ENCODE peak calls at places on chromosomes 2 and 18, in four cellular contexts. F is HCT116, O is A549, U is K562. L is an unnamed sample.

GRCh38 chr2:57549642-57550102 is 496.9 kb upstream of the VRK2 start:
- DNase-seq in F (peak; percentile 16), O (peak; percentile 2), U (no peak), L (no peak)

GRCh38 chr2:241788572-241788971 is 11.9 kb downstream of the GAL3ST2 start:
- DNase-seq in F (peak; percentile 31), O (no peak), U (no peak), L (no peak)

GRCh38 chr2:173124441-173124840 is 48.8 kb downstream of the MAP3K20 start:
- DNase-seq in F (no peak), O (no peak), U (no peak), L (no peak)

GRCh38 chr2:86580560-86580959 is 17.3 kb upstream of the CHMP3 start:
- DNase-seq in F (no peak), O (no peak), U (no peak), L (no peak)

GRCh38 chr2:180975585-180975984 is 4.8 kb upstream of the UBE2E3 start:
- DNase-seq in F (no peak), O (no peak), U (no peak), L (no peak)

GRCh38 chr2:210157546-210157945 is 13.7 kb downstream of the KANSL1L start:
- DNase-seq in F (no peak), O (no peak), U (no peak), L (no peak)

GRCh38 chr2:42588158-42588557 is 19.7 kb downstream of the MTA3 start:
- DNase-seq in F (no peak), O (no peak), U (no peak), L (no peak)

GRCh38 chr2:168811670-168812069 is 9.2 kb downstream of the NOSTRIN start:
- DNase-seq in F (no peak), O (no peak), U (no peak), L (no peak)

GRCh38 chr2:7825591-7826312 is 856.1 kb upstream of the ID2 start:
- DNase-seq in F (no peak), O (peak; percentile 66), U (no peak), L (no peak)

GRCh38 chr2:125837108-125837507 is 818.9 kb upstream of the GYPC start:
- DNase-seq in F (no peak), O (no peak), U (no peak), L (no peak)

GRCh38 chr18:11412790-11413189 is 196.6 kb upstream of the SLC35G4 start:
- DNase-seq in F (no peak), O (no peak), U (no peak), L (no peak)

GRCh38 chr2:181574321-181574720 is 82.6 kb downstream of the CERKL start:
- DNase-seq in F (no peak), O (no peak), U (no peak), L (no peak)

GRCh38 chr2:118847447-118848172 is at the start of gene EN1:
- DNase-seq in F (no peak), O (no peak), U (peak; percentile 90), L (no peak)

GRCh38 chr2:36376992-36377738 is 21.6 kb downstream of the CRIM1 start:
- DNase-seq in F (no peak), O (peak; percentile 79), U (no peak), L (no peak)

GRCh38 chr2:136136921-136137320 is 19.0 kb upstream of the CXCR4 start:
- DNase-seq in F (peak; percentile 66), O (no peak), U (no peak), L (no peak)

GRCh38 chr2:121943285-121943684 is 187.8 kb downstream of the TSN start:
- DNase-seq in F (no peak), O (no peak), U (no peak), L (no peak)

GRCh38 chr2:188884051-188884450 is 90.1 kb upstream of the COL3A1 start:
- DNase-seq in F (no peak), O (no peak), U (no peak), L (no peak)

GRCh38 chr2:3282056-3282998 is 95.3 kb downstream of the EIPR1 start:
- DNase-seq in F (no peak), O (no peak), U (no peak), L (no peak)

GRCh38 chr2:57333221-57333620 is 713.4 kb upstream of the VRK2 start:
- DNase-seq in F (no peak), O (no peak), U (no peak), L (no peak)

GRCh38 chr2:190468814-190469569 is 60.8 kb downstream of the MFSD6 start:
- DNase-seq in F (peak; percentile 35), O (peak; percentile 39), U (peak; percentile 58), L (peak; percentile 16)

GRCh38 chr2:191611614-191612013 is 66.3 kb upstream of the NABP1 start:
- DNase-seq in F (no peak), O (no peak), U (no peak), L (peak; percentile 79)

GRCh38 chr18:24669502-24669901 is 209.1 kb downstream of the HRH4 start:
- DNase-seq in F (no peak), O (no peak), U (no peak), L (no peak)

GRCh38 chr2:70647873-70648481 is 94.4 kb upstream of the TGFA start:
- DNase-seq in F (peak; percentile 55), O (peak; percentile 48), U (peak; percentile 72), L (peak; percentile 39)

GRCh38 chr18:961644-962355 is 57.1 kb downstream of the ADCYAP1 start:
- DNase-seq in F (peak; percentile 32), O (no peak), U (peak; percentile 62), L (peak; percentile 37)

GRCh38 chr18:5975111-5975622 is 79.8 kb upstream of the TMEM200C start:
- DNase-seq in F (no peak), O (no peak), U (no peak), L (no peak)

GRCh38 chr2:208248601-208249000 is 6.3 kb downstream of the IDH1 start:
- DNase-seq in F (no peak), O (no peak), U (no peak), L (no peak)

GRCh38 chr2:231475965-231476364 is 11.7 kb upstream of the NCL start:
- DNase-seq in F (no peak), O (no peak), U (no peak), L (no peak)

GRCh38 chr2:20675701-20676352 is 8.9 kb downstream of the GDF7 start:
- DNase-seq in F (no peak), O (no peak), U (no peak), L (no peak)

GRCh38 chr2:12733846-12734245 is 17.1 kb downstream of the TRIB2 start:
- DNase-seq in F (no peak), O (no peak), U (no peak), L (no peak)

GRCh38 chr2:95015261-95015918 is 10.1 kb upstream of the MAL start:
- DNase-seq in F (no peak), O (no peak), U (no peak), L (no peak)

DNA sequence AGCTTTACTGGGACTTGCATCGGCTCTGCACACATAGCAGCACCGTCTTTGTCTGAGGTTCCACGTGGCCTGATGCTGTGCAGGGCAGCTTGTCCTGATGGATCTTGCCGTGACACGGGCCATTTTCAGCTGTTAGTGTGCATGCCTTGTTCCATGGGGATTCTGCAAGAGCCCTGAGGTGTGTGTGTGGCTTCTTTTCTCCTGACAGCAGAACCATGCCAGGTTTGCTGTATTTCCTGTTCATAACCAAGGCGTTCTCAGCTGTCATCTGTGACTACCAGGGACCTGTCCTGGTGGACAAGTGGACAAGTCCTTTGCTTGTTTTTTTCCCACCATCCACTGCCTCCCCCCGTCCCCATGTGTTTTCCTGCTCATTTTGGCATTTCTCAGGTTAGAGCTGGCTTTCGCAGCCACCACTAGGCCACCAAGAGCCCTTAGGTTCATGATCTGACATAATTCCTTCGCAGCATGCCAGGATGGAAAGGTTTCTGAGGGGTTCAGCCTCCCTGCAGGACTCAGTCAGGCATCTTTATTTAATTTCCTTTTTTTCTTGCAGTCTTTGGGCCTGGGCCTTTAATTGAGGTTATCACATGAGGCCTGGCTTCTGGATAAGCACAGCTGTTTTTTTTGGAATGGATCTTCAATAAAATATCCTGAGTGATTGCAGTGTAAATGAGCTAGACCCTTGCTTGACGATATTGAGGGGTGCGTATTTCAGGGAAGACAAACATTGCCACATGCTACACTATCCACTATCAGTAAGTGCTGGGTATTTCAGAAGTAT is 139.4 kb downstream of the NCK2 start:
- DNase-seq in F (no peak), O (no peak), U (no peak), L (no peak)
- TF ChIP-seq CTCF in F (no peak), O (no peak), U (no peak), L (no peak)

DNA sequence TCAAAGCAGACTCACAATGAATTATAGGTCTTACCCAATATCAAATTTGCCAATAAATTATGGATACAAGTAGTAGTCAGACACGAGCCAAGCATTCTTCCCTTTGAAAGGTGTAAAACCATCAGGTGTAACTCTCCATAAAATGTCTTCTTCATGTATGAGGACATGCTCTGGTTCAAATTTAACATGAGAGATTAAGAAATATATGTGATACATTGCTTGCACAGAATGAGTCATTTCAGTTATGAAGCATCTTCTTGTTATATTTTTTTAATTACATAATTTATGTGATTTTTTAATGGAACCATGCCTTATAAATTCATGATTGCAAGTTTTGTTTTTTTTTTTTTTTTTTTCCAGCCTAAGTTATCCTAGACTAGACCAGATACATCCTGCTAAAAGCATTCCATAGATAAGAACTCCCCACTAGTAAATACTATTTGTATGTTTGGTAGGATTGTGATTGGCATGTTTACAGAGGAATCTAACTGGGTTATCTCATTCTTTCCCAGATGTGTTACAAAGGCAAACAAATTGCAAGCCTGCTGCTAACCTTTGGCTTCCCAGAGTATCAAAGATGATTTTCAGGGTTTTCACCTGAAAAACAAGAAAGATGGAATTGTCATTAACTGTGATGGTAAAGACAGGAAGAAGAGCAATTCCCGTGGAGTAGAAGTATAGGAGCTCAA is 621.9 kb downstream of the XIRP2 start:
- DNase-seq in F (no peak), O (no peak), U (no peak), L (no peak)
- H3K27ac ChIP-seq in F (no peak overlapping the region), O (no peak overlapping the region), U (no peak overlapping the region), L (no peak overlapping the region)

GRCh38 chr2:26274058-26274613 is 29.4 kb downstream of the HADHB start:
- DNase-seq in F (no peak), O (no peak), U (no peak), L (peak; percentile 61)
- TF ChIP-seq REST in F (no peak), O (no peak), U (no peak), L (no peak)

GRCh38 chr18:54947115-54947514 is 12.1 kb downstream of the CCDC68 start:
- DNase-seq in F (no peak), O (no peak), U (no peak), L (no peak)

GRCh38 chr18:54946149-54946581 is 13.1 kb downstream of the CCDC68 start:
- DNase-seq in F (peak; percentile 26), O (no peak), U (peak; percentile 17), L (peak; percentile 27)

GRCh38 chr18:54948350-54948837 is 10.9 kb downstream of the CCDC68 start:
- DNase-seq in F (no peak), O (no peak), U (no peak), L (no peak)

GRCh38 chr18:54949588-54949987 is 9.7 kb downstream of the CCDC68 start:
- DNase-seq in F (no peak), O (no peak), U (no peak), L (no peak)

DNA sequence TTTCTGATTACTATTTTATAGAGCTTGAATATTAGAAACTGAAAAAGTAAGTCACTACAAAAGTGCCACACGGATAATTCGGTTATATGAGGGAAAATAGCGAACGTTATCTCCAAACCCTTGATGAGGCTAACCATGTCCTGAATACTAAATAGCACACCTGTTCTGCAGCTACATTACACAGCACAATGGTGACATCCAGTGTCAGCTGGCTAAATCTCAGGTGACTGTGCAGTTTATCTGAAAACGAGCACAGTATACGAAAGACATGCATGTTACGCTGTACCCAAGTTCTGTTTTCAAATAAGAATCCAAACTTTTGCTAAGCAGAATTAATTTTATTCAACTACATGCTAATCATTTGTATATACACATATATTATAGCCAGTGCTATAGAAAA is 9.0 kb downstream of the CCDC68 start:
- DNase-seq in F (peak; percentile 26), O (no peak), U (no peak), L (no peak)
- TF ChIP-seq CTCF in F (peak; percentile 38), O (peak; percentile 19), U (peak; percentile 23), L (no peak)